ENCODE peak calls at places on chromosomes 7 and 10, in four cellular contexts. One of them, this sample, is unnamed.

GRCh38 chr7:25720427-25720826 is 431.6 kb upstream of the NFE2L3 start:
- DNase-seq in CD4-positive, alpha-beta T cell: no peak
- DNase-seq in Peyer's patch: no peak
- DNase-seq in lower leg skin: no peak
- DNase-seq in this sample: no peak

GRCh38 chr7:31443457-31443856 is 70.4 kb upstream of the ITPRID1 start:
- DNase-seq in CD4-positive, alpha-beta T cell: no peak
- DNase-seq in Peyer's patch: no peak
- DNase-seq in lower leg skin: no peak
- DNase-seq in this sample: peak

GRCh38 chr10:107545717-107546116 is 381.2 kb upstream of the SORCS1 start:
- DNase-seq in CD4-positive, alpha-beta T cell: no peak
- DNase-seq in Peyer's patch: no peak
- DNase-seq in lower leg skin: no peak
- DNase-seq in this sample: no peak

GRCh38 chr10:11796439-11796838 is 26.7 kb upstream of the PROSER2 start:
- DNase-seq in CD4-positive, alpha-beta T cell: no peak
- DNase-seq in Peyer's patch: no peak
- DNase-seq in lower leg skin: no peak
- DNase-seq in this sample: no peak

GRCh38 chr10:76723781-76724336 is 913.7 kb downstream of the KCNMA1 start:
- DNase-seq in CD4-positive, alpha-beta T cell: no peak
- DNase-seq in Peyer's patch: no peak
- DNase-seq in lower leg skin: no peak
- DNase-seq in this sample: no peak

GRCh38 chr7:14892961-14893360 is 9.6 kb downstream of the DGKB start:
- DNase-seq in CD4-positive, alpha-beta T cell: no peak
- DNase-seq in Peyer's patch: no peak
- DNase-seq in lower leg skin: no peak
- DNase-seq in this sample: no peak

GRCh38 chr10:46520941-46521340 is 35.5 kb downstream of the GPRIN2 start:
- DNase-seq in CD4-positive, alpha-beta T cell: peak
- DNase-seq in Peyer's patch: peak
- DNase-seq in lower leg skin: peak
- DNase-seq in this sample: no peak

GRCh38 chr7:107725138-107725740 is 18.7 kb upstream of the CBLL1 start:
- DNase-seq in CD4-positive, alpha-beta T cell: no peak
- DNase-seq in Peyer's patch: no peak
- DNase-seq in lower leg skin: no peak
- DNase-seq in this sample: peak

GRCh38 chr7:22418251-22419046 is 61.5 kb upstream of the RAPGEF5 start:
- DNase-seq in CD4-positive, alpha-beta T cell: no peak
- DNase-seq in Peyer's patch: no peak
- DNase-seq in lower leg skin: no peak
- DNase-seq in this sample: no peak

GRCh38 chr7:66859794-66860645 is 61.0 kb upstream of the TMEM248 start:
- DNase-seq in CD4-positive, alpha-beta T cell: no peak
- DNase-seq in Peyer's patch: no peak
- DNase-seq in lower leg skin: peak
- DNase-seq in this sample: no peak

GRCh38 chr7:138097064-138097741 is 20.9 kb downstream of the AKR1D1 start:
- DNase-seq in CD4-positive, alpha-beta T cell: no peak
- DNase-seq in Peyer's patch: no peak
- DNase-seq in lower leg skin: no peak
- DNase-seq in this sample: no peak

GRCh38 chr10:92464364-92464763 is 109.5 kb downstream of the IDE start:
- DNase-seq in CD4-positive, alpha-beta T cell: no peak
- DNase-seq in Peyer's patch: no peak
- DNase-seq in lower leg skin: no peak
- DNase-seq in this sample: no peak

GRCh38 chr10:124384142-124384541 is 34.6 kb downstream of the OAT start:
- DNase-seq in CD4-positive, alpha-beta T cell: no peak
- DNase-seq in Peyer's patch: no peak
- DNase-seq in lower leg skin: peak
- DNase-seq in this sample: no peak
- TF ChIP-seq CTCF in CD4-positive, alpha-beta T cell: no peak
- TF ChIP-seq CTCF in Peyer's patch: no peak
- TF ChIP-seq CTCF in lower leg skin: no peak
- TF ChIP-seq CTCF in this sample: no peak

GRCh38 chr10:110724937-110725336 is 80.8 kb downstream of the RBM20 start:
- DNase-seq in CD4-positive, alpha-beta T cell: no peak
- DNase-seq in Peyer's patch: no peak
- DNase-seq in lower leg skin: no peak
- DNase-seq in this sample: no peak

GRCh38 chr10:110723224-110723891 is 79.2 kb downstream of the RBM20 start:
- DNase-seq in CD4-positive, alpha-beta T cell: no peak
- DNase-seq in Peyer's patch: no peak
- DNase-seq in lower leg skin: no peak
- DNase-seq in this sample: no peak

GRCh38 chr10:110730345-110731055 is 86.4 kb downstream of the RBM20 start:
- DNase-seq in CD4-positive, alpha-beta T cell: no peak
- DNase-seq in Peyer's patch: no peak
- DNase-seq in lower leg skin: no peak
- DNase-seq in this sample: no peak

GRCh38 chr10:110724116-110724701 is 80.1 kb downstream of the RBM20 start:
- DNase-seq in CD4-positive, alpha-beta T cell: no peak
- DNase-seq in Peyer's patch: no peak
- DNase-seq in lower leg skin: no peak
- DNase-seq in this sample: no peak

GRCh38 chr10:110725809-110726641 is 81.9 kb downstream of the RBM20 start:
- DNase-seq in CD4-positive, alpha-beta T cell: no peak
- DNase-seq in Peyer's patch: no peak
- DNase-seq in lower leg skin: peak
- DNase-seq in this sample: no peak
- TF ChIP-seq CTCF in CD4-positive, alpha-beta T cell: no peak
- TF ChIP-seq CTCF in Peyer's patch: no peak
- TF ChIP-seq CTCF in lower leg skin: no peak
- TF ChIP-seq CTCF in this sample: no peak

GRCh38 chr7:102463841-102464576 is 654 bp downstream of the ALKBH4 start:
- DNase-seq in CD4-positive, alpha-beta T cell: no peak
- DNase-seq in Peyer's patch: no peak
- DNase-seq in lower leg skin: no peak
- DNase-seq in this sample: no peak

GRCh38 chr7:102468416-102469350 is 3.9 kb downstream of the LRWD1 start:
- DNase-seq in CD4-positive, alpha-beta T cell: no peak
- DNase-seq in Peyer's patch: no peak
- DNase-seq in lower leg skin: no peak
- DNase-seq in this sample: no peak

GRCh38 chr7:102467581-102468415 is 3.0 kb downstream of the LRWD1 start:
- DNase-seq in CD4-positive, alpha-beta T cell: no peak
- DNase-seq in Peyer's patch: no peak
- DNase-seq in lower leg skin: no peak
- DNase-seq in this sample: no peak

GRCh38 chr7:102466097-102466496 is 1.3 kb downstream of the LRWD1 start:
- DNase-seq in CD4-positive, alpha-beta T cell: no peak
- DNase-seq in Peyer's patch: no peak
- DNase-seq in lower leg skin: no peak
- DNase-seq in this sample: no peak

DNA sequence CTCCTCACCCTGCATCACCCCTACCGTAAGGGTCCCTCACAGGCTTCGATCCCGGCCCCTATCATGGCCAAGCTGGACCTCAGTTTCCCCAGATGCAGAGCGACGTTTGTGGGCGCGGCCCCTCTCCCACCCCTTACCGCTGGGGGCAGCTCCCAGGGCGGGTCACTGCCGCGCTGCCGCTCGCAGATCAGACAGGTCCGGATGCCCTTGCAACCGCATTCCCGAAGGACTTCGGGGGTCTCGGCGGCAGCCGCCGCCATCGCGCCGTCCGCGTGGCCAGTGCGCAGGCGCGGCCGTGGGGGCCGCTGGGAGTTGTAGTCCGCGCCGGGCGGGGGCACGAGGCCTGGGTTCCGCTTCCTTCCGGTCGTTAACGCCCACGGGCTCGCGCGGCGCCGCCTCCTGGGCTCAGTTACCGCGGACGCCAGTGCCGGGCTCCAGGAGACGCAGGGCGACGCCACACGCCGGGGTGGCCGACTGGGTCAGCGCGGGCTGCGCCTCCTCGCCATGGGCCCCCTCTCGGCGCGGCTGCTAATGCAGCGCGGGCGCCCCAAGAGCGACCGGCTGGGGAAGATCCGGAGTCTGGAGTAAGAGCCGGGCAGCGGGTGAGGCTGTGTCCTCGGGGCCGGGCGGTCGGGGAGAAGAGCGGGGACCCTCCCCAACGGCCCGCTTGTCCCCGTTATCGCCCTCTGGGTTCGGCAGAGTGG is at the start of the genes ALKBH4 and LRWD1:
- DNase-seq in CD4-positive, alpha-beta T cell: peak
- DNase-seq in Peyer's patch: peak
- DNase-seq in lower leg skin: peak
- DNase-seq in this sample: peak
- TF ChIP-seq CTCF in CD4-positive, alpha-beta T cell: peak
- TF ChIP-seq CTCF in Peyer's patch: peak
- TF ChIP-seq CTCF in lower leg skin: no peak
- TF ChIP-seq CTCF in this sample: no peak

GRCh38 chr10:52474265-52474664 is 160.2 kb downstream of the DKK1 start:
- DNase-seq in CD4-positive, alpha-beta T cell: no peak
- DNase-seq in Peyer's patch: no peak
- DNase-seq in lower leg skin: no peak
- DNase-seq in this sample: no peak
- TF ChIP-seq CTCF in CD4-positive, alpha-beta T cell: no peak
- TF ChIP-seq CTCF in Peyer's patch: no peak
- TF ChIP-seq CTCF in lower leg skin: no peak
- TF ChIP-seq CTCF in this sample: no peak

DNA sequence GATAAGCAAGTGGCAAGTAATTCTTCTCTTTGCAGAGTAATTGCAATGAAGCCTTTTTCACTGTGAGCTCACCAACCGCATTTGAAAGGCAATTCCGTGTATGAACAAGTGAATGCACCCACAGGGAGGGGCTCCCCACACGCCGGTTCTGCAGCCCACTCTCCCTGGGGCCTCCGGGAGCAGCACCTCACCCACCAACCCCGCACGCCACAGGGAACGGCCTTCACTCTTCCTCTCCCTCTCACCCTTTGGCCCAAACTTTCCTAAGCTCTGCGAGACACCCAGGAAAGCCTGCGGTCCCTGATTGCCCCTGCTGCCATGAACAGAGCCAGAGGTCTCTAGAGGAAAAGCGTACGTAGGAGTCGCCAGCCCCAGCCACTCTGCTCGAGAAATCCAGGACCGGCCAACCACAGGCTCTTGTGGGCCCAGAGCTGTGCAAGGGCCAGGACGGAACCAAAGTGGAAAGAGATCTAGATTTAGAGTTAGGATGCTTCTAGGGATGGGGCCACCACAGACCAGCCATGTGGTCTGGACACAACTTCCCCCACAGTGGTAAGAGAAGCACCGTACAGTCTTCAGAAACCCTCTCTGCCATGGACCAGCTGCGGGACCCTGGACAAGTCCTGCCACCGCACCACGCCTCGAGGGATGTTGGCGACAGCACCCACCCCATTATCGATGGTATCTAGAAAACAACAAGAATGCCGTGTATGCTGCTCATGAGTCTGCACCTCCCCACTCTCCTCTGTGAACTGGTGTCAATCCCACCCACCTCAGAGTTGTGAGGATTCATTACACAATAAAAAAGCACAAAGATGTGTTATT is 3.6 kb downstream of the WDR86 start:
- DNase-seq in CD4-positive, alpha-beta T cell: no peak
- DNase-seq in Peyer's patch: peak
- DNase-seq in lower leg skin: no peak
- DNase-seq in this sample: no peak
- TF ChIP-seq CTCF in CD4-positive, alpha-beta T cell: no peak
- TF ChIP-seq CTCF in Peyer's patch: no peak
- TF ChIP-seq CTCF in lower leg skin: no peak
- TF ChIP-seq CTCF in this sample: no peak

GRCh38 chr10:60444494-60445064 is 54.9 kb upstream of the ANK3 start:
- DNase-seq in CD4-positive, alpha-beta T cell: no peak
- DNase-seq in Peyer's patch: no peak
- DNase-seq in lower leg skin: no peak
- DNase-seq in this sample: no peak

GRCh38 chr10:60446070-60446833 is 56.6 kb upstream of the ANK3 start:
- DNase-seq in CD4-positive, alpha-beta T cell: no peak
- DNase-seq in Peyer's patch: no peak
- DNase-seq in lower leg skin: no peak
- DNase-seq in this sample: no peak

GRCh38 chr10:60446855-60447254 is 57.2 kb upstream of the ANK3 start:
- DNase-seq in CD4-positive, alpha-beta T cell: no peak
- DNase-seq in Peyer's patch: no peak
- DNase-seq in lower leg skin: no peak
- DNase-seq in this sample: no peak

DNA sequence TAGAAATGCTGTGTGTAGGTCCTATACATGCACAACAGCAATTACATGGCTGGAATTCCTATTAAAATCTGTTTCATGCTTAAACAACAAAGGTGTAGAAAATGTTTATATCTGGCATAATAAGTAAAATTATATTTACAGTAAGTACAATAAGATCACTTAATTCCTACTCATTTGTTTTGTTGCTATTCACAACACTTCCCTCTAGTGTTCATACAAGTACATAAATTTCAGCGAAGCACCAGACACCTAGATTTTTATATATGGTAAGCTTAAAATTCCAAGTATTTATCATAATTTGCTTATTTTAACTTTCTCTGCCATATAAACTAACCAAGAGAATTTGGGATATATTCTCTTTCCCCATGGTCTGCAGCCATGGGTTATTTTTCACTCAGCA is 51.8 kb upstream of the ANK3 start:
- DNase-seq in CD4-positive, alpha-beta T cell: no peak
- DNase-seq in Peyer's patch: no peak
- DNase-seq in lower leg skin: no peak
- DNase-seq in this sample: no peak
- TF ChIP-seq CTCF in CD4-positive, alpha-beta T cell: no peak
- TF ChIP-seq CTCF in Peyer's patch: no peak
- TF ChIP-seq CTCF in lower leg skin: no peak
- TF ChIP-seq CTCF in this sample: no peak